ENCODE peak calls at places on chromosomes 11 and 22, in four cellular contexts. I, Z, F and T are unnamed samples.
A peak's percentile ranks its signal among the peaks of the same experiment; 100 is the strongest.

GRCh38 chr22:26681395-26681821 is 24.0 kb downstream of the MIAT start:
- DNase-seq in I (no peak), Z (no peak), F (peak; percentile 43), T (no peak)

GRCh38 chr11:118792642-118793124 is 1.7 kb upstream of the DDX6 start:
- DNase-seq in I (peak; percentile 59), Z (peak; percentile 28), F (peak; percentile 85), T (peak; percentile 22)

GRCh38 chr11:64297722-64298358 is 2.3 kb upstream of the CATSPERZ start:
- DNase-seq in I (no peak), Z (no peak), F (no peak), T (no peak)

GRCh38 chr11:119101759-119102423 is at the start of gene DPAGT1:
- DNase-seq in I (peak; percentile 83), Z (peak; percentile 98), F (peak; percentile 80), T (peak; percentile 96)

GRCh38 chr11:69642549-69642912 is 1.6 kb downstream of the CCND1 start:
- DNase-seq in I (no peak), Z (no peak), F (no peak), T (no peak)

GRCh38 chr11:1751999-1752906 is 1.9 kb upstream of the IFITM10 start:
- DNase-seq in I (no peak), Z (no peak), F (no peak), T (no peak)

GRCh38 chr11:79076526-79077115 is 364.2 kb downstream of the TENM4 start:
- DNase-seq in I (peak; percentile 2), Z (no peak), F (no peak), T (no peak)

GRCh38 chr11:113645593-113646349 is 60.3 kb downstream of the TMPRSS5 start:
- DNase-seq in I (no peak), Z (no peak), F (no peak), T (no peak)

GRCh38 chr11:13776134-13776815 is 107.8 kb downstream of the FAR1 start:
- DNase-seq in I (no peak), Z (no peak), F (no peak), T (no peak)

GRCh38 chr11:128580612-128581011 is 6.7 kb downstream of the ETS1 start:
- DNase-seq in I (no peak), Z (no peak), F (no peak), T (no peak)

GRCh38 chr11:113574171-113574570 is 99.0 kb upstream of the DRD2 start:
- DNase-seq in I (no peak), Z (no peak), F (no peak), T (no peak)

GRCh38 chr11:290621-291231 is 1.8 kb downstream of the PGGHG start:
- DNase-seq in I (no peak), Z (no peak), F (no peak), T (no peak)

GRCh38 chr11:12235549-12235944 is 125.2 kb downstream of the MICAL2 start:
- DNase-seq in I (no peak), Z (no peak), F (peak; percentile 60), T (peak; percentile 62)

GRCh38 chr11:121595717-121596156 is 143.0 kb upstream of the SORL1-AS1 start:
- DNase-seq in I (no peak), Z (no peak), F (peak; percentile 84), T (peak; percentile 97)

GRCh38 chr22:47209547-47210023 is 447.1 kb downstream of the TBC1D22A start:
- DNase-seq in I (no peak), Z (no peak), F (no peak), T (no peak)

GRCh38 chr22:33049125-33049729 is 9.0 kb downstream of the SYN3 start:
- DNase-seq in I (peak; percentile 57), Z (peak; percentile 1), F (peak; percentile 39), T (peak; percentile 51)

GRCh38 chr11:76266269-76266668 is 60.0 kb upstream of the WNT11 start:
- DNase-seq in I (no peak), Z (no peak), F (peak; percentile 80), T (peak; percentile 36)

GRCh38 chr11:120248551-120249278 is 8.8 kb downstream of the POU2F3 start:
- DNase-seq in I (no peak), Z (no peak), F (no peak), T (peak; percentile 55)

GRCh38 chr11:93143186-93143585 is 54.6 kb downstream of the SLC36A4 start:
- DNase-seq in I (no peak), Z (no peak), F (no peak), T (no peak)

GRCh38 chr22:47030881-47031627 is 268.6 kb downstream of the TBC1D22A start:
- DNase-seq in I (no peak), Z (no peak), F (no peak), T (peak; percentile 90)